ENCODE peak calls at places on chromosomes 2 and 18, in five cellular contexts. K, T, M, L and P are unnamed samples.

GRCh38 chr18:26919656-26920055 is 54.1 kb upstream of the AQP4 start:
- DNase-seq in K (no peak), T (no peak), L (no peak), M (no peak), P (no peak)

GRCh38 chr18:76256897-76257500 is 238.0 kb downstream of the ZNF516 start:
- DNase-seq in M (no peak), K (no peak), T (no peak), L (peak; percentile 22), P (peak; percentile 36)

GRCh38 chr2:229642371-229642770 is 72.0 kb downstream of the DNER start:
- DNase-seq in L (no peak), M (no peak), K (no peak), T (no peak), P (peak; percentile 66)

GRCh38 chr2:178836807-178837206 is 29.6 kb upstream of the TTN start:
- DNase-seq in T (no peak), K (no peak), M (no peak), L (no peak), P (no peak)

GRCh38 chr2:138818479-138818878 is 38.3 kb upstream of the NXPH2 start:
- DNase-seq in M (no peak), L (no peak), K (no peak), T (no peak), P (no peak)

GRCh38 chr2:119673796-119674195 is 5.2 kb upstream of the TMEM177 start:
- DNase-seq in L (no peak), T (no peak), K (no peak), M (no peak), P (no peak)

GRCh38 chr2:3536682-3537632 is 17.6 kb upstream of the ADI1 start:
- DNase-seq in K (no peak), L (peak; percentile 56), T (peak; percentile 17), M (no peak), P (peak; percentile 74)

GRCh38 chr2:169005080-169005598 is 26.0 kb downstream of the ABCB11 start:
- DNase-seq in M (no peak), K (no peak), T (no peak), L (no peak), P (no peak)

GRCh38 chr2:186570587-186570986 is 19.3 kb upstream of the ITGAV start:
- DNase-seq in M (no peak), T (no peak), L (no peak), K (no peak), P (peak; percentile 60)

GRCh38 chr2:234991793-234992192 is 40.0 kb downstream of the SH3BP4 start:
- DNase-seq in M (no peak), K (no peak), L (no peak), T (no peak), P (no peak)

GRCh38 chr18:37534627-37535026 is 31.0 kb downstream of the CELF4 start:
- DNase-seq in M (no peak), T (no peak), L (no peak), K (no peak), P (no peak)

GRCh38 chr2:20624156-20624883 is 26.6 kb downstream of the HS1BP3 start:
- DNase-seq in T (no peak), K (peak; percentile 40), M (no peak), L (no peak), P (no peak)

GRCh38 chr2:161238559-161239415 is 69.4 kb upstream of the PSMD14 start:
- DNase-seq in L (peak; percentile 12), T (peak; percentile 46), M (peak; percentile 53), K (peak; percentile 76), P (no peak)

GRCh38 chr2:16798472-16798871 is 132.8 kb upstream of the CYRIA start:
- DNase-seq in L (no peak), K (no peak), M (no peak), T (no peak), P (no peak)

GRCh38 chr18:63046375-63046774 is 273.2 kb downstream of the BCL2 start:
- DNase-seq in T (no peak), L (no peak), K (no peak), M (no peak), P (no peak)

GRCh38 chr2:48693066-48693465 is 62.5 kb downstream of the LHCGR start:
- DNase-seq in L (no peak), T (no peak), K (no peak), M (no peak), P (no peak)

GRCh38 chr2:114011709-114012108 is 121.8 kb downstream of the ACTR3 start:
- DNase-seq in T (no peak), M (no peak), L (no peak), K (no peak), P (no peak)

GRCh38 chr2:200405599-200406298 is 99.3 kb downstream of the SPATS2L start:
- DNase-seq in M (no peak), L (no peak), T (no peak), K (no peak), P (peak; percentile 98)

GRCh38 chr2:239745790-239746308 is 279.3 kb downstream of the NDUFA10 start:
- DNase-seq in M (no peak), T (no peak), L (no peak), K (no peak), P (no peak)

GRCh38 chr18:59265246-59266018 is 7.8 kb downstream of the RAX start:
- DNase-seq in K (no peak), M (no peak), T (peak; percentile 36), L (peak; percentile 72), P (no peak)

GRCh38 chr2:122072666-122073065 is 317.2 kb downstream of the TSN start:
- DNase-seq in K (no peak), M (no peak), T (no peak), L (no peak), P (peak; percentile 56)

GRCh38 chr2:3189076-3189591 is 188.5 kb downstream of the EIPR1 start:
- DNase-seq in M (no peak), L (no peak), K (no peak), T (no peak), P (peak; percentile 78)

GRCh38 chr2:25042321-25043240 is 705 bp downstream of the EFR3B start:
- DNase-seq in M (no peak), T (peak; percentile 8), K (peak; percentile 48), L (peak; percentile 43), P (peak; percentile 6)

GRCh38 chr18:58870130-58870529 is 5.5 kb downstream of the ZNF532 start:
- DNase-seq in L (no peak), T (no peak), K (no peak), M (no peak), P (no peak)

GRCh38 chr2:15189236-15189635 is 371.9 kb downstream of the NBAS start:
- DNase-seq in T (no peak), L (peak; percentile 12), M (no peak), K (no peak), P (no peak)

GRCh38 chr2:174247474-174248186 is 702 bp downstream of the OLA1 start:
- DNase-seq in T (no peak), L (peak; percentile 14), M (no peak), K (peak; percentile 67), P (peak; percentile 6)

GRCh38 chr2:48358982-48359381 is 171.0 kb upstream of the STON1 start:
- DNase-seq in M (no peak), L (no peak), T (no peak), K (no peak), P (no peak)

GRCh38 chr18:48827321-48828200 is 123.2 kb downstream of the SMAD7 start:
- DNase-seq in T (no peak), M (no peak), L (peak; percentile 46), K (peak; percentile 36), P (peak; percentile 15)

GRCh38 chr2:189337648-189338047 is 103.6 kb upstream of the WDR75 start:
- DNase-seq in T (no peak), M (no peak), K (no peak), L (no peak), P (no peak)

GRCh38 chr2:86686905-86687304 is 33.2 kb upstream of the RMND5A start:
- DNase-seq in K (no peak), T (no peak), L (no peak), M (no peak), P (no peak)

GRCh38 chr18:46733872-46734271 is 23.0 kb downstream of the ST8SIA5 start:
- DNase-seq in K (no peak), M (no peak), T (no peak), L (no peak), P (no peak)

GRCh38 chr18:37253424-37254255 is 312.0 kb downstream of the CELF4 start:
- DNase-seq in K (no peak), L (peak; percentile 98), T (peak; percentile 8), M (no peak), P (no peak)